ENCODE peak calls at places on chromosomes 1 and 21, in six cellular contexts. One of them, this sample, is unnamed.

GRCh38 chr1:205077158-205077933 is 6.9 kb downstream of the TMEM81 start:
- DNase-seq in K562: no peak
- DNase-seq in uterus: no peak
- DNase-seq in NB4: no peak
- DNase-seq in adrenal gland: no peak
- DNase-seq in HCT116: no peak
- DNase-seq in this sample: no peak

GRCh38 chr1:64403331-64403730 is 66.6 kb upstream of the CACHD1 start:
- DNase-seq in adrenal gland: no peak
- DNase-seq in K562: no peak
- DNase-seq in uterus: no peak
- DNase-seq in HCT116: no peak
- DNase-seq in NB4: no peak
- DNase-seq in this sample: no peak

GRCh38 chr1:145964328-145965118 is at the start of the genes ANKRD34A and POLR3GL:
- DNase-seq in K562: peak
- DNase-seq in adrenal gland: peak
- DNase-seq in HCT116: peak
- DNase-seq in uterus: peak
- DNase-seq in NB4: peak
- DNase-seq in this sample: peak

GRCh38 chr1:206021796-206022365 is 1.8 kb downstream of the CTSE start:
- DNase-seq in HCT116: no peak
- DNase-seq in uterus: no peak
- DNase-seq in adrenal gland: no peak
- DNase-seq in NB4: peak
- DNase-seq in K562: no peak
- DNase-seq in this sample: no peak

GRCh38 chr1:155206891-155207577 is 663 bp downstream of the THBS3 start:
- DNase-seq in K562: peak
- DNase-seq in HCT116: no peak
- DNase-seq in adrenal gland: peak
- DNase-seq in uterus: peak
- DNase-seq in NB4: peak
- DNase-seq in this sample: peak

GRCh38 chr1:170586321-170586855 is 54.4 kb downstream of the GORAB start:
- DNase-seq in adrenal gland: no peak
- DNase-seq in K562: no peak
- DNase-seq in HCT116: no peak
- DNase-seq in uterus: peak
- DNase-seq in NB4: no peak
- DNase-seq in this sample: no peak

GRCh38 chr1:20893931-20894330 is 106.8 kb upstream of the HP1BP3 start:
- DNase-seq in HCT116: no peak
- DNase-seq in adrenal gland: no peak
- DNase-seq in uterus: no peak
- DNase-seq in NB4: no peak
- DNase-seq in K562: no peak
- DNase-seq in this sample: no peak

GRCh38 chr1:169941982-169942830 is 48.5 kb upstream of the SCYL3 start:
- DNase-seq in uterus: no peak
- DNase-seq in HCT116: no peak
- DNase-seq in adrenal gland: no peak
- DNase-seq in K562: no peak
- DNase-seq in NB4: no peak
- DNase-seq in this sample: no peak

GRCh38 chr1:93468681-93469080 is 20.8 kb downstream of the FNBP1L start:
- DNase-seq in adrenal gland: no peak
- DNase-seq in K562: no peak
- DNase-seq in uterus: no peak
- DNase-seq in HCT116: no peak
- DNase-seq in NB4: no peak
- DNase-seq in this sample: no peak

GRCh38 chr1:2415801-2416208 is 3.4 kb upstream of the PEX10 start:
- DNase-seq in NB4: no peak
- DNase-seq in HCT116: no peak
- DNase-seq in adrenal gland: no peak
- DNase-seq in K562: no peak
- DNase-seq in uterus: no peak
- DNase-seq in this sample: peak

GRCh38 chr21:23890652-23891051 is 1716.6 kb downstream of the MRPL39 start:
- DNase-seq in NB4: no peak
- DNase-seq in HCT116: no peak
- DNase-seq in adrenal gland: no peak
- DNase-seq in K562: no peak
- DNase-seq in uterus: no peak
- DNase-seq in this sample: no peak

GRCh38 chr1:194295690-194296089 is 1109.3 kb upstream of the B3GALT2 start:
- DNase-seq in K562: peak
- DNase-seq in adrenal gland: no peak
- DNase-seq in uterus: no peak
- DNase-seq in NB4: peak
- DNase-seq in HCT116: peak
- DNase-seq in this sample: no peak

GRCh38 chr1:199335496-199335895 is 692.0 kb upstream of the NR5A2 start:
- DNase-seq in HCT116: no peak
- DNase-seq in NB4: no peak
- DNase-seq in uterus: no peak
- DNase-seq in adrenal gland: no peak
- DNase-seq in K562: no peak
- DNase-seq in this sample: no peak

GRCh38 chr1:56284933-56285332 is 294.4 kb downstream of the PLPP3 start:
- DNase-seq in HCT116: no peak
- DNase-seq in uterus: peak
- DNase-seq in adrenal gland: no peak
- DNase-seq in NB4: no peak
- DNase-seq in K562: no peak
- DNase-seq in this sample: no peak

GRCh38 chr1:59685666-59686065 is 129.1 kb upstream of the HOOK1 start:
- DNase-seq in uterus: no peak
- DNase-seq in K562: no peak
- DNase-seq in adrenal gland: no peak
- DNase-seq in NB4: no peak
- DNase-seq in HCT116: no peak
- DNase-seq in this sample: no peak

GRCh38 chr1:201536542-201536941 is 2.4 kb upstream of the NAV1 start:
- DNase-seq in K562: no peak
- DNase-seq in HCT116: peak
- DNase-seq in uterus: no peak
- DNase-seq in NB4: no peak
- DNase-seq in adrenal gland: no peak
- DNase-seq in this sample: no peak

GRCh38 chr1:88683516-88683847 is 591 bp upstream of the PKN2 start:
- DNase-seq in uterus: peak
- DNase-seq in adrenal gland: peak
- DNase-seq in K562: no peak
- DNase-seq in NB4: peak
- DNase-seq in HCT116: no peak
- DNase-seq in this sample: peak

GRCh38 chr1:154714638-154715037 is 106.7 kb upstream of the ADAR start:
- DNase-seq in adrenal gland: no peak
- DNase-seq in HCT116: no peak
- DNase-seq in uterus: no peak
- DNase-seq in NB4: peak
- DNase-seq in K562: no peak
- DNase-seq in this sample: no peak

GRCh38 chr1:241140670-241141069 is 216.3 kb downstream of the RGS7 start:
- DNase-seq in K562: no peak
- DNase-seq in adrenal gland: no peak
- DNase-seq in uterus: no peak
- DNase-seq in HCT116: no peak
- DNase-seq in NB4: no peak
- DNase-seq in this sample: no peak

GRCh38 chr1:116159611-116160010 is 48.4 kb downstream of the MAB21L3 start:
- DNase-seq in adrenal gland: no peak
- DNase-seq in K562: no peak
- DNase-seq in NB4: no peak
- DNase-seq in HCT116: no peak
- DNase-seq in uterus: no peak
- DNase-seq in this sample: no peak

GRCh38 chr1:228154685-228155571 is 5.2 kb downstream of the GJC2 start:
- DNase-seq in uterus: peak
- DNase-seq in K562: no peak
- DNase-seq in adrenal gland: peak
- DNase-seq in HCT116: no peak
- DNase-seq in NB4: no peak
- DNase-seq in this sample: no peak

GRCh38 chr1:25906644-25907300 is 553 bp upstream of the STMN1 start:
- DNase-seq in HCT116: no peak
- DNase-seq in uterus: peak
- DNase-seq in adrenal gland: no peak
- DNase-seq in K562: peak
- DNase-seq in NB4: no peak
- DNase-seq in this sample: peak

GRCh38 chr1:47578026-47578861 is 140.4 kb downstream of the FOXD2 start:
- DNase-seq in K562: no peak
- DNase-seq in adrenal gland: no peak
- DNase-seq in uterus: peak
- DNase-seq in HCT116: no peak
- DNase-seq in NB4: peak
- DNase-seq in this sample: peak

GRCh38 chr1:89622895-89623294 is 10.0 kb upstream of the LRRC8C start:
- DNase-seq in adrenal gland: no peak
- DNase-seq in K562: no peak
- DNase-seq in NB4: peak
- DNase-seq in HCT116: no peak
- DNase-seq in uterus: no peak
- DNase-seq in this sample: no peak

GRCh38 chr1:218394416-218394815 is 49.3 kb downstream of the TGFB2 start:
- DNase-seq in adrenal gland: no peak
- DNase-seq in uterus: no peak
- DNase-seq in NB4: no peak
- DNase-seq in K562: no peak
- DNase-seq in HCT116: no peak
- DNase-seq in this sample: no peak

GRCh38 chr1:150156868-150157603 is 7.3 kb downstream of the PLEKHO1 start:
- DNase-seq in NB4: no peak
- DNase-seq in uterus: no peak
- DNase-seq in adrenal gland: no peak
- DNase-seq in HCT116: no peak
- DNase-seq in K562: no peak
- DNase-seq in this sample: no peak
- TF ChIP-seq POLR2A in NB4: no peak
- TF ChIP-seq POLR2A in uterus: no peak
- TF ChIP-seq POLR2A in adrenal gland: no peak
- TF ChIP-seq POLR2A in HCT116: no peak
- TF ChIP-seq POLR2A in K562: no peak
- TF ChIP-seq POLR2A in this sample: no peak

GRCh38 chr21:16308269-16308668 is 578.5 kb downstream of the USP25 start:
- DNase-seq in adrenal gland: no peak
- DNase-seq in uterus: no peak
- DNase-seq in K562: no peak
- DNase-seq in HCT116: no peak
- DNase-seq in NB4: no peak
- DNase-seq in this sample: no peak

GRCh38 chr21:16309250-16309971 is 579.6 kb downstream of the USP25 start:
- DNase-seq in NB4: no peak
- DNase-seq in adrenal gland: no peak
- DNase-seq in K562: no peak
- DNase-seq in HCT116: no peak
- DNase-seq in uterus: no peak
- DNase-seq in this sample: no peak

GRCh38 chr21:16305686-16306085 is 575.9 kb downstream of the USP25 start:
- DNase-seq in HCT116: no peak
- DNase-seq in NB4: no peak
- DNase-seq in uterus: no peak
- DNase-seq in K562: no peak
- DNase-seq in adrenal gland: no peak
- DNase-seq in this sample: no peak

GRCh38 chr21:16304700-16305099 is 574.9 kb downstream of the USP25 start:
- DNase-seq in NB4: no peak
- DNase-seq in adrenal gland: no peak
- DNase-seq in K562: no peak
- DNase-seq in uterus: no peak
- DNase-seq in HCT116: no peak
- DNase-seq in this sample: no peak

GRCh38 chr21:16307256-16307655 is 577.5 kb downstream of the USP25 start:
- DNase-seq in uterus: no peak
- DNase-seq in K562: no peak
- DNase-seq in HCT116: no peak
- DNase-seq in NB4: no peak
- DNase-seq in adrenal gland: no peak
- DNase-seq in this sample: no peak
- H3K4me3 ChIP-seq in uterus: peak
- H3K4me3 ChIP-seq in K562: no peak
- H3K4me3 ChIP-seq in HCT116: no peak
- H3K4me3 ChIP-seq in NB4: no peak
- H3K4me3 ChIP-seq in adrenal gland: no peak
- H3K4me3 ChIP-seq in this sample: no peak

GRCh38 chr1:1067284-1068076 is 6.6 kb downstream of the RNF223 start:
- DNase-seq in uterus: no peak
- DNase-seq in adrenal gland: no peak
- DNase-seq in HCT116: no peak
- DNase-seq in NB4: no peak
- DNase-seq in K562: no peak
- DNase-seq in this sample: no peak

GRCh38 chr1:1068077-1068373 is 6.1 kb downstream of the RNF223 start:
- DNase-seq in uterus: no peak
- DNase-seq in NB4: no peak
- DNase-seq in adrenal gland: no peak
- DNase-seq in HCT116: no peak
- DNase-seq in K562: no peak
- DNase-seq in this sample: no peak

GRCh38 chr1:1069711-1070676 is 4.1 kb downstream of the RNF223 start:
- DNase-seq in K562: peak
- DNase-seq in HCT116: no peak
- DNase-seq in uterus: no peak
- DNase-seq in NB4: no peak
- DNase-seq in adrenal gland: no peak
- DNase-seq in this sample: peak

GRCh38 chr1:1068374-1069060 is 5.6 kb downstream of the RNF223 start:
- DNase-seq in K562: no peak
- DNase-seq in NB4: no peak
- DNase-seq in HCT116: no peak
- DNase-seq in adrenal gland: no peak
- DNase-seq in uterus: no peak
- DNase-seq in this sample: peak

GRCh38 chr1:1069061-1069710 is 4.9 kb downstream of the RNF223 start:
- DNase-seq in adrenal gland: peak
- DNase-seq in uterus: peak
- DNase-seq in NB4: peak
- DNase-seq in HCT116: peak
- DNase-seq in K562: peak
- DNase-seq in this sample: peak
- TF ChIP-seq POLR2A in adrenal gland: no peak
- TF ChIP-seq POLR2A in uterus: peak
- TF ChIP-seq POLR2A in NB4: no peak
- TF ChIP-seq POLR2A in HCT116: no peak
- TF ChIP-seq POLR2A in K562: no peak
- TF ChIP-seq POLR2A in this sample: peak

DNA sequence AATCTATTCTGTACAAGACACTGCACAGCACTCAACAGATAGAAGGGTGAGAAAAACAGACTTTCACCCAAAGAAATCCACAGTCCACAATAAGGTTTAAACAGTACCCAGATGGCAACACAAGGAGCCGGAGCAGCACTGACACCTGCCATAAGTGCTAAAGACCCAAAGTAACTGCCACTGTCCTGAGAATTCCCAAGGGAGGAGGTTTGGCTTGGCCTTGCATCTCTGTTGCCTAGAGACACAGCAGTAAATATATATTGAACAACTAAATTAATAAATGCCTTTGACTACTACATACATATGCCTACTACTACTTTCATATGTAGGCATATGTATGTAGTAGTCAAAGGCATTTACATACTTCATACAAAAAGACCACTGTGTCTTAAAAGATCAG is 68.0 kb downstream of the VAV3 start:
- DNase-seq in uterus: no peak
- DNase-seq in NB4: peak
- DNase-seq in HCT116: no peak
- DNase-seq in adrenal gland: no peak
- DNase-seq in K562: no peak
- DNase-seq in this sample: no peak
- H3K4me3 ChIP-seq in uterus: no peak
- H3K4me3 ChIP-seq in NB4: no peak
- H3K4me3 ChIP-seq in HCT116: no peak
- H3K4me3 ChIP-seq in adrenal gland: no peak
- H3K4me3 ChIP-seq in K562: no peak
- H3K4me3 ChIP-seq in this sample: no peak

This sample was measured in Peyer's patch.